ENCODE peak calls at places on chromosomes 7 and 10, in six cellular contexts. A is HEK293T, D is endothelial cell, F is NCI-H1092, G is iris pigment epithelial cell, X is A549. E is an unnamed sample.

GRCh38 chr10:24008164-24009066 is 200.5 kb upstream of the KIAA1217 start:
- DNase-seq in X (no peak), A (no peak), G (peak), F (no peak), D (no peak), E (peak)

GRCh38 chr7:38539477-38540081 is 91.6 kb downstream of the AMPH start:
- DNase-seq in X (no peak), A (no peak), F (no peak), G (no peak), D (no peak), E (no peak)

GRCh38 chr10:96720422-96721206 is at the start of gene PIK3AP1:
- DNase-seq in X (peak), F (peak), D (peak), G (no peak), A (peak), E (peak)

GRCh38 chr10:79356104-79356503 is 8.8 kb downstream of the PPIF start:
- DNase-seq in X (no peak), D (no peak), F (no peak), A (no peak), G (no peak), E (no peak)

GRCh38 chr10:119347181-119347974 is 140.0 kb downstream of the GRK5 start:
- DNase-seq in X (no peak), D (no peak), G (no peak), F (no peak), A (no peak), E (no peak)

GRCh38 chr7:84735021-84735420 is 451.8 kb downstream of the SEMA3D start:
- DNase-seq in F (no peak), D (no peak), X (no peak), A (no peak), G (peak), E (no peak)

GRCh38 chr7:53350241-53350640 is 314.8 kb downstream of the POM121L12 start:
- DNase-seq in D (peak), A (peak), G (no peak), F (no peak), X (no peak), E (peak)

GRCh38 chr7:137325927-137326326 is 17.6 kb downstream of the PTN start:
- DNase-seq in F (peak), D (no peak), G (no peak), A (no peak), X (no peak), E (no peak)

GRCh38 chr7:68700414-68700813 is 897.9 kb upstream of the AUTS2 start:
- DNase-seq in F (no peak), X (no peak), G (peak), A (no peak), D (no peak), E (peak)

GRCh38 chr10:11874568-11875182 is 51.5 kb downstream of the PROSER2 start:
- DNase-seq in F (no peak), G (peak), X (no peak), A (peak), D (peak), E (peak)

GRCh38 chr7:1418505-1419309 is 40.6 kb downstream of the MICALL2 start:
- DNase-seq in F (no peak), D (no peak), G (peak), A (peak), X (peak), E (no peak)

GRCh38 chr7:101952355-101953247 is 135.2 kb downstream of the CUX1 start:
- DNase-seq in G (peak), X (peak), F (no peak), D (no peak), A (no peak), E (peak)

GRCh38 chr10:86655596-86655995 is 1.2 kb downstream of the OPN4 start:
- DNase-seq in A (no peak), X (no peak), G (no peak), F (no peak), D (no peak), E (no peak)

GRCh38 chr7:138186951-138187351 is 110.7 kb downstream of the AKR1D1 start:
- DNase-seq in A (no peak), F (no peak), G (peak), D (no peak), X (no peak), E (peak)

GRCh38 chr10:120982507-120982906 is 131.3 kb downstream of the WDR11 start:
- DNase-seq in X (no peak), F (no peak), A (no peak), D (no peak), G (no peak), E (no peak)

GRCh38 chr10:62560207-62560819 is 186.1 kb downstream of the ZNF365 start:
- DNase-seq in X (no peak), G (peak), F (no peak), D (no peak), A (no peak), E (no peak)

GRCh38 chr10:44978570-44979280 is at the start of gene DEPP1:
- DNase-seq in G (peak), A (peak), X (peak), F (peak), D (peak), E (peak)

GRCh38 chr10:28924585-28925153 is 247.3 kb downstream of the BAMBI start:
- DNase-seq in X (no peak), A (no peak), F (no peak), G (no peak), D (no peak), E (no peak)

GRCh38 chr7:94350729-94351128 is 44.0 kb upstream of the COL1A2 start:
- DNase-seq in D (no peak), G (no peak), F (peak), X (no peak), A (no peak), E (peak)

GRCh38 chr10:36802523-36803153 is 322.8 kb upstream of the ANKRD30A start:
- DNase-seq in A (no peak), D (no peak), F (peak), X (no peak), G (peak), E (no peak)

GRCh38 chr10:50346947-50347346 is 95.6 kb upstream of the ASAH2 start:
- DNase-seq in X (no peak), F (no peak), A (no peak), D (no peak), G (no peak), E (no peak)

GRCh38 chr7:99024066-99024465 is 119.8 kb downstream of the SMURF1 start:
- DNase-seq in G (no peak), X (no peak), F (no peak), D (no peak), A (no peak), E (no peak)

GRCh38 chr10:32985781-32986350 is 27.8 kb upstream of the ITGB1 start:
- DNase-seq in G (peak), X (no peak), A (no peak), F (no peak), D (no peak), E (peak)

GRCh38 chr10:62852961-62853702 is 37.0 kb upstream of the EGR2 start:
- DNase-seq in X (no peak), G (no peak), A (no peak), F (no peak), D (no peak), E (no peak)

GRCh38 chr10:84946984-84947383 is 618.6 kb downstream of the CCSER2 start:
- DNase-seq in X (no peak), F (peak), A (no peak), D (no peak), G (no peak), E (no peak)